ENCODE peak calls at places on chromosomes 7 and 10, in six cellular contexts. One of them, this sample, is unnamed.

GRCh38 chr10:89118091-89118490 is 89.0 kb downstream of the CH25H start:
- DNase-seq in uterus: no peak
- DNase-seq in H9: no peak
- DNase-seq in heart right ventricle: no peak
- DNase-seq in AG10803: peak
- DNase-seq in HFFc6: peak
- DNase-seq in this sample: no peak

GRCh38 chr7:19377611-19378339 is 232.6 kb upstream of the FERD3L start:
- DNase-seq in uterus: no peak
- DNase-seq in H9: no peak
- DNase-seq in heart right ventricle: no peak
- DNase-seq in AG10803: peak
- DNase-seq in HFFc6: peak
- DNase-seq in this sample: no peak

GRCh38 chr7:150337659-150338081 is 3.8 kb downstream of the RARRES2 start:
- DNase-seq in uterus: no peak
- DNase-seq in H9: no peak
- DNase-seq in heart right ventricle: no peak
- DNase-seq in AG10803: no peak
- DNase-seq in HFFc6: no peak
- DNase-seq in this sample: no peak

GRCh38 chr7:66720571-66720970 is 20.0 kb upstream of the RABGEF1 start:
- DNase-seq in uterus: no peak
- DNase-seq in H9: no peak
- DNase-seq in heart right ventricle: no peak
- DNase-seq in AG10803: no peak
- DNase-seq in HFFc6: no peak
- DNase-seq in this sample: no peak

GRCh38 chr10:74175510-74176379 is 24.7 kb downstream of the ADK start:
- DNase-seq in uterus: no peak
- DNase-seq in H9: no peak
- DNase-seq in heart right ventricle: no peak
- DNase-seq in AG10803: no peak
- DNase-seq in HFFc6: no peak
- DNase-seq in this sample: no peak

GRCh38 chr10:28837613-28838390 is 160.5 kb downstream of the BAMBI start:
- DNase-seq in uterus: no peak
- DNase-seq in H9: no peak
- DNase-seq in heart right ventricle: no peak
- DNase-seq in AG10803: no peak
- DNase-seq in HFFc6: no peak
- DNase-seq in this sample: no peak

GRCh38 chr10:29784175-29784773 is 149.5 kb upstream of the SVIL start:
- DNase-seq in uterus: peak
- DNase-seq in H9: peak
- DNase-seq in heart right ventricle: peak
- DNase-seq in AG10803: peak
- DNase-seq in HFFc6: peak
- DNase-seq in this sample: peak

GRCh38 chr10:26593896-26594295 is 103.6 kb upstream of the PDSS1 start:
- DNase-seq in uterus: no peak
- DNase-seq in H9: peak
- DNase-seq in heart right ventricle: no peak
- DNase-seq in AG10803: no peak
- DNase-seq in HFFc6: no peak
- DNase-seq in this sample: no peak

GRCh38 chr7:113100091-113100723 is 13.6 kb upstream of the GPR85 start:
- DNase-seq in uterus: no peak
- DNase-seq in H9: no peak
- DNase-seq in heart right ventricle: peak
- DNase-seq in AG10803: peak
- DNase-seq in HFFc6: no peak
- DNase-seq in this sample: peak

GRCh38 chr10:43206391-43207235 is 60.3 kb downstream of the RASGEF1A start:
- DNase-seq in uterus: peak
- DNase-seq in H9: peak
- DNase-seq in heart right ventricle: no peak
- DNase-seq in AG10803: no peak
- DNase-seq in HFFc6: no peak
- DNase-seq in this sample: no peak

GRCh38 chr7:132705146-132705545 is 128.9 kb upstream of the PLXNA4 start:
- DNase-seq in uterus: no peak
- DNase-seq in H9: no peak
- DNase-seq in heart right ventricle: no peak
- DNase-seq in AG10803: peak
- DNase-seq in HFFc6: no peak
- DNase-seq in this sample: no peak

GRCh38 chr10:11242443-11243386 is 225.0 kb downstream of the CELF2 start:
- DNase-seq in uterus: no peak
- DNase-seq in H9: no peak
- DNase-seq in heart right ventricle: peak
- DNase-seq in AG10803: peak
- DNase-seq in HFFc6: no peak
- DNase-seq in this sample: peak

GRCh38 chr7:15011289-15011688 is 108.7 kb upstream of the DGKB start:
- DNase-seq in uterus: no peak
- DNase-seq in H9: peak
- DNase-seq in heart right ventricle: no peak
- DNase-seq in AG10803: no peak
- DNase-seq in HFFc6: no peak
- DNase-seq in this sample: no peak

GRCh38 chr7:55538538-55538937 is 33.8 kb downstream of the VOPP1 start:
- DNase-seq in uterus: no peak
- DNase-seq in H9: no peak
- DNase-seq in heart right ventricle: no peak
- DNase-seq in AG10803: peak
- DNase-seq in HFFc6: peak
- DNase-seq in this sample: no peak

GRCh38 chr7:138864667-138865066 is 66.7 kb upstream of the ATP6V0A4 start:
- DNase-seq in uterus: no peak
- DNase-seq in H9: no peak
- DNase-seq in heart right ventricle: no peak
- DNase-seq in AG10803: peak
- DNase-seq in HFFc6: peak
- DNase-seq in this sample: no peak

GRCh38 chr10:82969405-82969804 is 1094.4 kb downstream of the NRG3 start:
- DNase-seq in uterus: no peak
- DNase-seq in H9: no peak
- DNase-seq in heart right ventricle: no peak
- DNase-seq in AG10803: peak
- DNase-seq in HFFc6: peak
- DNase-seq in this sample: no peak

GRCh38 chr7:141701489-141702046 is 398 bp downstream of the DENND11 start:
- DNase-seq in uterus: peak
- DNase-seq in H9: peak
- DNase-seq in heart right ventricle: peak
- DNase-seq in AG10803: no peak
- DNase-seq in HFFc6: no peak
- DNase-seq in this sample: peak

GRCh38 chr7:91457208-91457607 is 193.0 kb downstream of the FZD1 start:
- DNase-seq in uterus: no peak
- DNase-seq in H9: no peak
- DNase-seq in heart right ventricle: no peak
- DNase-seq in AG10803: no peak
- DNase-seq in HFFc6: no peak
- DNase-seq in this sample: no peak

GRCh38 chr7:25216837-25217236 is 11.4 kb downstream of the NPVF start:
- DNase-seq in uterus: no peak
- DNase-seq in H9: no peak
- DNase-seq in heart right ventricle: no peak
- DNase-seq in AG10803: peak
- DNase-seq in HFFc6: peak
- DNase-seq in this sample: no peak

GRCh38 chr10:126158090-126158489 is 230.2 kb downstream of the ADAM12 start:
- DNase-seq in uterus: no peak
- DNase-seq in H9: no peak
- DNase-seq in heart right ventricle: no peak
- DNase-seq in AG10803: no peak
- DNase-seq in HFFc6: no peak
- DNase-seq in this sample: no peak

GRCh38 chr10:126160571-126160970 is 227.7 kb downstream of the ADAM12 start:
- DNase-seq in uterus: no peak
- DNase-seq in H9: peak
- DNase-seq in heart right ventricle: no peak
- DNase-seq in AG10803: no peak
- DNase-seq in HFFc6: no peak
- DNase-seq in this sample: no peak

GRCh38 chr10:126158537-126158936 is 229.7 kb downstream of the ADAM12 start:
- DNase-seq in uterus: no peak
- DNase-seq in H9: no peak
- DNase-seq in heart right ventricle: no peak
- DNase-seq in AG10803: no peak
- DNase-seq in HFFc6: no peak
- DNase-seq in this sample: no peak

GRCh38 chr10:126161691-126162090 is 226.6 kb downstream of the ADAM12 start:
- DNase-seq in uterus: no peak
- DNase-seq in H9: no peak
- DNase-seq in heart right ventricle: no peak
- DNase-seq in AG10803: no peak
- DNase-seq in HFFc6: no peak
- DNase-seq in this sample: no peak

GRCh38 chr10:126160971-126161630 is 227.2 kb downstream of the ADAM12 start:
- DNase-seq in uterus: no peak
- DNase-seq in H9: peak
- DNase-seq in heart right ventricle: no peak
- DNase-seq in AG10803: no peak
- DNase-seq in HFFc6: no peak
- DNase-seq in this sample: no peak
- TF ChIP-seq CTCF in uterus: no peak
- TF ChIP-seq CTCF in H9: peak
- TF ChIP-seq CTCF in heart right ventricle: no peak
- TF ChIP-seq CTCF in AG10803: peak
- TF ChIP-seq CTCF in HFFc6: peak
- TF ChIP-seq CTCF in this sample: no peak

GRCh38 chr10:61903184-61903990 is 1.9 kb downstream of the ARID5B start:
- DNase-seq in uterus: peak
- DNase-seq in H9: peak
- DNase-seq in heart right ventricle: peak
- DNase-seq in AG10803: peak
- DNase-seq in HFFc6: peak
- DNase-seq in this sample: peak

GRCh38 chr10:61905837-61906236 is 4.3 kb downstream of the ARID5B start:
- DNase-seq in uterus: no peak
- DNase-seq in H9: no peak
- DNase-seq in heart right ventricle: no peak
- DNase-seq in AG10803: no peak
- DNase-seq in HFFc6: no peak
- DNase-seq in this sample: no peak

GRCh38 chr10:61905446-61905725 is 3.9 kb downstream of the ARID5B start:
- DNase-seq in uterus: no peak
- DNase-seq in H9: no peak
- DNase-seq in heart right ventricle: no peak
- DNase-seq in AG10803: no peak
- DNase-seq in HFFc6: no peak
- DNase-seq in this sample: no peak

GRCh38 chr10:61903991-61904350 is 2.5 kb downstream of the ARID5B start:
- DNase-seq in uterus: no peak
- DNase-seq in H9: no peak
- DNase-seq in heart right ventricle: no peak
- DNase-seq in AG10803: peak
- DNase-seq in HFFc6: no peak
- DNase-seq in this sample: no peak

DNA sequence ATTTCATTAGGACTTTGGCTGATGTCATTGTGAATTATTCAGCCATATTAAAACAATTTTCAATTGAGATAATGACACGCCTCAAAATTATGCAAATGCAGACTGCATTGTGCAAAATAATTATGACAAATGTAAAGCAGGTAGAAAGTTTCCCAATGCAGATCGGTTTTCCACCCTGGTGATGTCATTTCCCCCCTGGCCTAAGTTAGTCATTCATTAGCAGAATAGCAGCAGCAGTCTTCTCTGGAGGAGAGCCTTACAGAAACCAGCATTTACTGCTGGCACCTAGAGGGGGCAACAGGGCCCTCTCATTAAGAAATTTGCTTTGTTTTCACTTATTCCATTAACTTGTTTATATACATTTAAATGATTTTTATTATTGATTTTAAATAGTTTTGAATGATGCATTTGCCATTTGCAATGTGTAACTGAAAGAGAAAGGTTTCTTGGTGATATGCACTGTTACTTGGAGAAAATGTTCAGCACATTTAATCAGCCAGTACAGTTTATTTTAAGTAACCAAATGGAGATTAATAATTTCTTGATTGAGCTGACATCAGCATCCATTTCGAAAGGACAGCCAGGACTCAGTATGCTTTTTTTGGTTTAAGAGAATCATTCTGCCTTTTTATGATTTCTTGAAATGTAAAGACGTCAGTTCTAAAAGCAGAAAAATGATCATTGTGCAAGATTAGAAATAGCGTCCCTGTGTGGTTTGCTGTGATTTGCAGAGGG is 3.4 kb downstream of the ARID5B start:
- DNase-seq in uterus: peak
- DNase-seq in H9: no peak
- DNase-seq in heart right ventricle: no peak
- DNase-seq in AG10803: peak
- DNase-seq in HFFc6: peak
- DNase-seq in this sample: no peak
- TF ChIP-seq CTCF in uterus: no peak
- TF ChIP-seq CTCF in H9: peak
- TF ChIP-seq CTCF in heart right ventricle: no peak
- TF ChIP-seq CTCF in AG10803: peak
- TF ChIP-seq CTCF in HFFc6: peak
- TF ChIP-seq CTCF in this sample: peak

GRCh38 chr10:61682323-61682722 is 19.6 kb downstream of the CABCOCO1 start:
- DNase-seq in uterus: no peak
- DNase-seq in H9: no peak
- DNase-seq in heart right ventricle: no peak
- DNase-seq in AG10803: no peak
- DNase-seq in HFFc6: no peak
- DNase-seq in this sample: no peak
- TF ChIP-seq CTCF in uterus: no peak
- TF ChIP-seq CTCF in H9: no peak
- TF ChIP-seq CTCF in heart right ventricle: no peak
- TF ChIP-seq CTCF in AG10803: no peak
- TF ChIP-seq CTCF in HFFc6: peak
- TF ChIP-seq CTCF in this sample: no peak

GRCh38 chr10:126456632-126457031 is 68.4 kb upstream of the ADAM12 start:
- DNase-seq in uterus: no peak
- DNase-seq in H9: no peak
- DNase-seq in heart right ventricle: no peak
- DNase-seq in AG10803: no peak
- DNase-seq in HFFc6: no peak
- DNase-seq in this sample: no peak

GRCh38 chr10:126459878-126460481 is 71.7 kb upstream of the ADAM12 start:
- DNase-seq in uterus: no peak
- DNase-seq in H9: no peak
- DNase-seq in heart right ventricle: no peak
- DNase-seq in AG10803: peak
- DNase-seq in HFFc6: peak
- DNase-seq in this sample: no peak

GRCh38 chr10:126458453-126458852 is 70.2 kb upstream of the ADAM12 start:
- DNase-seq in uterus: no peak
- DNase-seq in H9: no peak
- DNase-seq in heart right ventricle: no peak
- DNase-seq in AG10803: peak
- DNase-seq in HFFc6: no peak
- DNase-seq in this sample: no peak

GRCh38 chr10:126461289-126461688 is 73.0 kb upstream of the ADAM12 start:
- DNase-seq in uterus: no peak
- DNase-seq in H9: no peak
- DNase-seq in heart right ventricle: no peak
- DNase-seq in AG10803: no peak
- DNase-seq in HFFc6: no peak
- DNase-seq in this sample: no peak

GRCh38 chr10:126459032-126459831 is 71.0 kb upstream of the ADAM12 start:
- DNase-seq in uterus: no peak
- DNase-seq in H9: no peak
- DNase-seq in heart right ventricle: no peak
- DNase-seq in AG10803: peak
- DNase-seq in HFFc6: no peak
- DNase-seq in this sample: no peak
- TF ChIP-seq CTCF in uterus: no peak
- TF ChIP-seq CTCF in H9: peak
- TF ChIP-seq CTCF in heart right ventricle: no peak
- TF ChIP-seq CTCF in AG10803: peak
- TF ChIP-seq CTCF in HFFc6: no peak
- TF ChIP-seq CTCF in this sample: no peak

This sample was measured in stomach.